ENCODE peak calls at places on chromosomes 7 and 10, in nine cellular contexts. Y is activated T-cell treated with anti-CD3 and anti-CD28 coated beads for 4 hours; L is glutamatergic neuron; H is hepatic stellate cell; T is neural progenitor cell; G is brain microvascular endothelial cell; C is amniotic stem cell; W is CD8-positive, alpha-beta memory T cell; R is NB4. S is an unnamed sample.
A peak's percentile ranks its signal among the peaks of the same experiment; 100 is the strongest.

GRCh38 chr10:93070378-93071176 is 3.1 kb upstream of the CYP26A1 start:
- DNase-seq in Y (no peak), T (no peak), W (no peak), C (no peak), G (no peak), H (no peak), L (no peak), R (no peak), S (no peak)

GRCh38 chr7:95026421-95027072 is 119.2 kb downstream of the PPP1R9A start:
- DNase-seq in G (no peak), T (no peak), W (no peak), Y (no peak), H (no peak), C (no peak), L (no peak), R (no peak), S (no peak)

GRCh38 chr10:70726909-70727495 is 54.7 kb downstream of the ADAMTS14 start:
- DNase-seq in T (no peak), C (no peak), R (no peak), G (no peak), L (no peak), H (no peak), W (no peak), Y (no peak), S (no peak)

GRCh38 chr7:128902761-128903585 is 7.5 kb downstream of the KCP start:
- DNase-seq in L (no peak), G (peak; percentile 6), C (no peak), W (no peak), T (no peak), H (no peak), R (no peak), Y (no peak), S (no peak)

GRCh38 chr10:83283151-83283550 is 856.2 kb upstream of the GHITM start:
- DNase-seq in G (no peak), Y (no peak), W (no peak), R (no peak), T (no peak), H (no peak), C (no peak), L (no peak), S (no peak)

GRCh38 chr7:43454936-43455518 is 127.9 kb upstream of the STK17A start:
- DNase-seq in T (peak; percentile 65), L (no peak), Y (no peak), C (no peak), H (peak; percentile 35), R (peak; percentile 54), W (no peak), G (peak; percentile 29), S (no peak)

GRCh38 chr7:131654668-131655326 is 98.4 kb upstream of the PODXL start:
- DNase-seq in C (no peak), R (peak; percentile 80), L (peak; percentile 97), T (peak; percentile 91), H (peak; percentile 82), W (peak; percentile 55), G (peak; percentile 77), Y (peak; percentile 79), S (peak; percentile 96)

GRCh38 chr10:127942811-127943210 is 35.9 kb downstream of the PTPRE start:
- DNase-seq in T (no peak), L (no peak), Y (no peak), G (peak; percentile 61), R (no peak), C (no peak), W (no peak), H (no peak), S (no peak)

GRCh38 chr7:100088095-100088620 is 611 bp upstream of the COPS6 start:
- DNase-seq in G (no peak), R (no peak), C (no peak), H (no peak), T (no peak), Y (no peak), L (no peak), W (no peak), S (no peak)

GRCh38 chr7:6385110-6385792 is 62.5 kb downstream of the DAGLB start:
- DNase-seq in H (peak; percentile 76), W (no peak), Y (no peak), C (peak; percentile 86), L (no peak), R (no peak), G (peak; percentile 72), T (no peak), S (no peak)

GRCh38 chr10:72096115-72097000 is 8.0 kb upstream of the SPOCK2 start:
- DNase-seq in L (no peak), G (peak; percentile 53), C (no peak), T (peak; percentile 32), H (peak; percentile 48), R (no peak), Y (no peak), W (no peak), S (no peak)

GRCh38 chr10:9244880-9245279 is 1190.4 kb downstream of the GATA3 start:
- DNase-seq in W (no peak), G (no peak), L (no peak), T (peak; percentile 43), H (no peak), C (no peak), Y (no peak), R (no peak), S (peak; percentile 18)

GRCh38 chr10:130226012-130226411 is 89.8 kb downstream of the GLRX3 start:
- DNase-seq in L (no peak), H (no peak), G (no peak), W (no peak), R (no peak), C (no peak), T (no peak), Y (no peak), S (no peak)

GRCh38 chr7:115600196-115600595 is 430.4 kb downstream of the TFEC start:
- DNase-seq in L (no peak), G (no peak), C (no peak), R (no peak), W (no peak), H (peak; percentile 3), T (no peak), Y (no peak), S (no peak)

GRCh38 chr10:35025916-35026315 is 64.2 kb downstream of the CUL2 start:
- DNase-seq in T (no peak), R (no peak), H (peak; percentile 9), L (no peak), W (no peak), C (peak; percentile 2), Y (no peak), G (no peak), S (no peak)

GRCh38 chr7:50197547-50197946 is 104.5 kb upstream of the ZPBP start:
- DNase-seq in L (peak; percentile 44), C (no peak), Y (peak; percentile 46), T (no peak), W (no peak), G (no peak), H (no peak), R (peak; percentile 26), S (peak; percentile 8)

GRCh38 chr7:155214328-155214986 is 83.2 kb upstream of the INSIG1 start:
- DNase-seq in H (no peak), T (no peak), G (no peak), C (no peak), W (no peak), Y (no peak), L (no peak), R (no peak), S (no peak)

GRCh38 chr10:71222541-71223364 is 10.4 kb downstream of the UNC5B start:
- DNase-seq in C (no peak), R (no peak), L (no peak), G (no peak), Y (no peak), W (no peak), T (peak; percentile 76), H (no peak), S (no peak)

GRCh38 chr10:105797234-105797890 is 1156.3 kb downstream of the SORCS3 start:
- DNase-seq in G (peak; percentile 0), H (no peak), Y (no peak), T (peak; percentile 54), R (peak; percentile 56), L (no peak), W (no peak), C (no peak), S (no peak)

GRCh38 chr10:43316988-43317387 is 50.1 kb upstream of the RASGEF1A start:
- DNase-seq in H (no peak), L (no peak), G (no peak), C (no peak), Y (no peak), R (no peak), W (no peak), T (no peak), S (no peak)